ENCODE peak calls at places on chromosomes 12 and 14, in four cellular contexts. U is AG08396; Z is CD4-positive, alpha-beta T cell; H is GM10248. O is an unnamed sample.

GRCh38 chr12:65232490-65233077 is 45.9 kb upstream of the MSRB3 start:
- DNase-seq in U (no peak), Z (no peak), H (peak), O (no peak)

GRCh38 chr12:15214851-15215601 is 6.2 kb downstream of the RERG start:
- DNase-seq in U (no peak), Z (no peak), H (no peak), O (no peak)

GRCh38 chr12:6370576-6370935 is 4.8 kb downstream of the SCNN1A start:
- DNase-seq in U (no peak), Z (no peak), H (no peak), O (no peak)

GRCh38 chr12:92341333-92341691 is 195.7 kb upstream of the BTG1 start:
- DNase-seq in U (no peak), Z (no peak), H (no peak), O (no peak)

GRCh38 chr14:69855180-69855817 is 23.9 kb upstream of the SMOC1 start:
- DNase-seq in U (no peak), Z (no peak), H (no peak), O (no peak)

GRCh38 chr14:34693228-34693939 is 21.0 kb downstream of the CFL2 start:
- DNase-seq in U (no peak), Z (no peak), H (peak), O (no peak)

GRCh38 chr14:91399868-91400640 is 17.6 kb downstream of the CCDC88C start:
- DNase-seq in U (no peak), Z (no peak), H (peak), O (no peak)

GRCh38 chr14:61561657-61562276 is 133.5 kb upstream of the HIF1A start:
- DNase-seq in U (peak), Z (no peak), H (no peak), O (peak)